ENCODE peak calls at places on chromosomes 7 and 10, in ten cellular contexts. O is stomach, G is heart left ventricle, A is breast epithelium, M is astrocyte, T is sigmoid colon, F is epithelial cell of esophagus, U is gastrocnemius medialis, I is left lung, P is fibroblast of mammary gland. R is an unnamed sample.

GRCh38 chr7:28191751-28192150 is 11.2 kb upstream of the JAZF1 start:
- DNase-seq in F (no peak), U (no peak), I (no peak), P (no peak), T (no peak), O (no peak), A (no peak), G (no peak), M (no peak), R (no peak)

GRCh38 chr7:150966002-150966401 is 12.1 kb downstream of the KCNH2 start:
- DNase-seq in M (no peak), P (no peak), T (no peak), O (no peak), G (peak), U (no peak), I (peak), F (no peak), A (no peak), R (no peak)

GRCh38 chr7:4833691-4834600 is 27.9 kb downstream of the PAPOLB start:
- DNase-seq in I (no peak), O (no peak), P (no peak), F (no peak), G (no peak), M (no peak), T (peak), U (no peak), A (no peak), R (no peak)

GRCh38 chr7:106029941-106030340 is 66.9 kb downstream of the CDHR3 start:
- DNase-seq in I (no peak), G (no peak), U (no peak), M (no peak), F (no peak), T (peak), A (no peak), P (no peak), O (no peak), R (no peak)

GRCh38 chr7:123367508-123368122 is 166.8 kb downstream of the IQUB start:
- DNase-seq in I (no peak), P (peak), A (no peak), G (no peak), U (no peak), M (no peak), O (no peak), T (no peak), F (peak), R (peak)

GRCh38 chr7:122556873-122557542 is 141.9 kb downstream of the RNF133 start:
- DNase-seq in A (no peak), P (no peak), T (no peak), I (no peak), F (no peak), M (no peak), G (no peak), U (no peak), O (no peak), R (no peak)

GRCh38 chr10:133102415-133103095 is 14.8 kb downstream of the ADGRA1 start:
- DNase-seq in P (no peak), O (no peak), A (no peak), F (no peak), M (no peak), G (no peak), U (no peak), I (peak), T (no peak), R (no peak)

GRCh38 chr7:135215180-135215579 is 3.9 kb upstream of the WDR91 start:
- DNase-seq in M (no peak), A (no peak), P (no peak), T (no peak), F (no peak), O (no peak), I (no peak), G (no peak), U (no peak), R (no peak)

GRCh38 chr10:69428138-69428537 is 11.4 kb upstream of the TACR2 start:
- DNase-seq in A (no peak), G (no peak), F (no peak), U (no peak), T (peak), I (no peak), M (no peak), O (no peak), P (no peak), R (no peak)

GRCh38 chr7:110612680-110613079 is 478.2 kb upstream of the LRRN3 start:
- DNase-seq in P (no peak), T (no peak), I (no peak), U (no peak), F (peak), A (no peak), G (no peak), O (no peak), M (no peak), R (no peak)

GRCh38 chr7:50156746-50157145 is 63.7 kb upstream of the ZPBP start:
- DNase-seq in F (no peak), T (no peak), A (no peak), G (no peak), O (no peak), P (no peak), U (no peak), I (no peak), M (no peak), R (no peak)

GRCh38 chr7:117350027-117350426 is 27.2 kb upstream of the WNT2 start:
- DNase-seq in T (no peak), F (no peak), O (no peak), U (no peak), I (no peak), A (no peak), P (no peak), G (no peak), M (no peak), R (no peak)

GRCh38 chr7:108434030-108434429 is 22.2 kb downstream of the NRCAM start:
- DNase-seq in F (no peak), O (no peak), M (no peak), G (no peak), U (no peak), I (no peak), A (no peak), P (no peak), T (no peak), R (no peak)

GRCh38 chr10:89348458-89348857 is 20.7 kb downstream of the IFIT3 start:
- DNase-seq in U (no peak), P (no peak), A (no peak), I (no peak), M (no peak), O (no peak), G (no peak), T (no peak), F (no peak), R (no peak)

GRCh38 chr7:15113752-15114151 is 211.2 kb upstream of the DGKB start:
- DNase-seq in I (no peak), U (no peak), A (no peak), O (no peak), M (no peak), F (peak), G (no peak), T (no peak), P (peak), R (no peak)

GRCh38 chr7:77727527-77727926 is 31.3 kb downstream of the RSBN1L start:
- DNase-seq in O (no peak), U (no peak), F (no peak), I (no peak), P (no peak), A (no peak), M (no peak), G (no peak), T (no peak), R (no peak)

GRCh38 chr7:100102950-100103840 is 1.8 kb downstream of the AP4M1 start:
- DNase-seq in G (no peak), T (no peak), U (no peak), O (no peak), F (no peak), M (peak), A (no peak), P (peak), I (no peak), R (no peak)

GRCh38 chr7:100101016-100101862 is at the start of the genes AP4M1 and MCM7:
- DNase-seq in P (peak), O (peak), I (peak), U (peak), T (peak), G (peak), F (peak), M (peak), A (peak), R (peak)

GRCh38 chr7:100100420-100101015 is 679 bp downstream of the MCM7 start:
- DNase-seq in F (peak), M (peak), G (peak), A (peak), I (peak), O (peak), U (peak), P (peak), T (peak), R (peak)

GRCh38 chr7:100098913-100099312 is 2.3 kb downstream of the MCM7 start:
- DNase-seq in F (no peak), T (no peak), M (no peak), I (no peak), A (no peak), G (no peak), O (no peak), U (no peak), P (no peak), R (no peak)

GRCh38 chr7:100099452-100099851 is 1.7 kb downstream of the MCM7 start:
- DNase-seq in I (no peak), M (no peak), G (no peak), P (no peak), T (no peak), U (no peak), F (peak), O (no peak), A (no peak), R (no peak)
- H3K4me3 ChIP-seq in I (peak), M (peak), G (peak), P (peak), T (peak), U (peak), F (peak), O (peak), A (peak), R (peak)

DNA sequence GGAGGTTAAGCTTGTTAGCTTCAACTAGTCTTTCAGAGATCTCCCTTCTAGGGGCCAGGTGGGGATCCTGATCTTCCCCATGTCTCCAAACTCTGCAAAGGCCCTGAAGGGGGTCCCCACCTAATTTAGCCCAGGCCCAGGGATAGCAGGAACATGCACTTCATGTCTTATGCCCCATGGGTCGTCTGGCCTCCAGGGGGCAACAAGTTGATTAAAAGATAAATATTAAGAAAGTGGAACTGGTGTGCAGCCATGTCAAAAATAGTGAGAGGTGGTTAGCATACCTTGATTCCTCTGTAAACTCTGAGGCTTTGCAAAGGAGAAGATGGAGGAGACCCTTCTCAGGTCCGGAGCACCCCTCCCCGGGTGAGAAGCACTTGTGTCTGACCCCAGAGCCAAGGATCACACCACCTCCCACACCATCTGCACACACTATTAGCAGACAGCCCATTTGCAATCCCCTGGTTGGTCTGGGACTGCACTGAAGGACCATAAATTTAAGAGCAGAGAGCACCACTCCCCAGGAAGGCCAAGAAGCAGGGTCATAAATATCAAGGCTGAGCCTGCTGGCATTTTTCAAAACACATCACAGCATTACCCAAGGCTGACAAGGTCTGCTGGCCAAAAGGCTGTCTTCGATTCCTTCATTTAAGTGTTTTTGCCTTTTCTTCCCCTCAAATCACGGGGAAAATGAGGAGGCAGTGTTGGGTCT is 44.2 kb upstream of the LRRC18 start:
- DNase-seq in M (no peak), U (no peak), G (no peak), F (no peak), O (no peak), I (no peak), T (no peak), P (peak), A (no peak), R (no peak)
- TF ChIP-seq CTCF in M (no peak), U (no peak), G (no peak), F (no peak), O (no peak), I (no peak), T (no peak), P (no peak), A (no peak), R (no peak)

DNA sequence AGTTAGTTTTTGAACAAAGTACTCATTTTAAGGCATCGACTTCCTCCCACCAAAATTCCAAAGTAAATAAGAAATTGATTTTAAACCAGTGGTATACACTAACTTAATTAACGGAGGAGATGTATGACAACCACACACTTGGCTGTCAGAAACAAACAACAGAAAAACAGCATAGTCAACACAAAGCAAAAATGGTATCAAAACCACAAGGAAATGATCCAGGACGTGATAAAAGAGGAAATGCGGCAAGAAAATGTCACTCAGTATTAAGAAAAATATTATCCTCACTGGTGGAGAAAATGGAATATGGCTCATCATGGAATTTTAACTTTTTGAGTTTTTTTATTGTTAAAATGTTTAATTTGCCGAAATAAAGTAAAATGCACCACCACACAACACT is 17.5 kb downstream of the KIAA1549 start:
- DNase-seq in G (no peak), P (no peak), U (no peak), A (no peak), I (no peak), M (no peak), T (no peak), F (no peak), O (no peak), R (no peak)
- H3K4me3 ChIP-seq in G (no peak), P (no peak), U (no peak), A (no peak), I (no peak), M (no peak), T (no peak), F (no peak), O (no peak), R (no peak)

DNA sequence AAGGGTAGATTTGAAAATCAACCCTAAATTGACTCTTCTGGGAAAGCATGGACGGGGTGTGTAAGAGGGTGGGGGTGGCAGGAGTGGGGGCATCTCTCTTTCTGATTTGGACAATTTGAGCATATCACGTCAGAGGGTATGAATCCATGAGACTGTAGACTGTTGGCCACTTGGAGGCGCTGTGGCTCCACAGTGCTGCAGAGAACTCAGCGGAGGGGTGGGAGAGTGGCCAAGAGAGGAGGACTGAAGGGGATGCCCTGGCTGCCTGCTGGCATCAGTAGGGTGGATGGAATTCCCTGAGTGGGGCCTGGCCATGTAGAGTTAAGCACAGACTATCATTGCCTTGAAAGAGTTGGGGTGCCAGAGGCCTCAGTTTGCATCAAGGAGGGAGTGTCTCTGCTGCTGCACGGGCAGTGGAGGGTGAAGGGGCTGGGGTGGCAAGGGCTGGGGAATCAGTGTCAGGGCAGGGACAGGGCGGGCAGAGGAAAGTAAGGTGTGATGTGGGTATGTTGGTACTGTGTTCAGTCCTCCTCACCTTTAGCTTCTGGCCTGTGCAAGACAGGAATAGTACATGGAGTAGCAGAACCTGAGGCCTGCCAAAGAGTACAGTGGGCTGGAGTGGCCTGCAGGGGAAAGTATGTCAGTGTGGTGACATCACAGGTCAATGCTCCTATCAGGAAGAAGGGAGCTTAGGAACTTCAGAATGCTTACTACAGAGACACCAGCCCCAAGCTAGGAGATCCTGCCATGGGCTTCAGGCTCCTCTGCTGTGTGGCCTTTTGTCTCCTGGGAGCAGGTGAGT is 133.5 kb upstream of the PRSS58 start:
- DNase-seq in P (no peak), U (no peak), G (no peak), M (no peak), F (no peak), O (no peak), A (no peak), I (no peak), T (no peak), R (no peak)
- TF ChIP-seq CTCF in P (peak), U (peak), G (no peak), M (peak), F (peak), O (no peak), A (no peak), I (no peak), T (no peak), R (peak)

GRCh38 chr7:18387191-18387720 is 108.3 kb upstream of the HDAC9 start:
- DNase-seq in T (no peak), I (no peak), A (no peak), G (no peak), P (no peak), F (no peak), M (no peak), U (no peak), O (no peak), R (no peak)

GRCh38 chr7:18378989-18379605 is 116.5 kb upstream of the HDAC9 start:
- DNase-seq in G (no peak), A (no peak), P (no peak), O (no peak), M (no peak), U (no peak), F (no peak), I (no peak), T (no peak), R (no peak)

GRCh38 chr7:18386590-18386989 is 109.0 kb upstream of the HDAC9 start:
- DNase-seq in M (no peak), P (no peak), G (no peak), O (no peak), A (no peak), I (no peak), T (no peak), U (no peak), F (no peak), R (no peak)

GRCh38 chr7:18390523-18390907 is 105.0 kb upstream of the HDAC9 start:
- DNase-seq in A (no peak), T (no peak), O (no peak), P (no peak), G (no peak), I (no peak), F (no peak), M (no peak), U (no peak), R (no peak)

GRCh38 chr7:18384491-18385143 is 110.9 kb upstream of the HDAC9 start:
- DNase-seq in G (no peak), A (no peak), O (no peak), M (peak), T (no peak), I (no peak), U (no peak), P (no peak), F (no peak), R (no peak)
- H3K4me3 ChIP-seq in G (no peak), A (no peak), O (no peak), M (no peak), T (no peak), I (no peak), U (no peak), P (no peak), F (no peak), R (no peak)

GRCh38 chr10:16314259-16314658 is 122.6 kb upstream of the PTER start:
- DNase-seq in F (peak), A (no peak), I (no peak), O (no peak), T (no peak), P (no peak), G (no peak), U (no peak), M (no peak), R (no peak)
- TF ChIP-seq CTCF in F (no peak), A (no peak), I (no peak), O (no peak), T (no peak), P (no peak), G (no peak), U (no peak), M (no peak), R (no peak)

DNA sequence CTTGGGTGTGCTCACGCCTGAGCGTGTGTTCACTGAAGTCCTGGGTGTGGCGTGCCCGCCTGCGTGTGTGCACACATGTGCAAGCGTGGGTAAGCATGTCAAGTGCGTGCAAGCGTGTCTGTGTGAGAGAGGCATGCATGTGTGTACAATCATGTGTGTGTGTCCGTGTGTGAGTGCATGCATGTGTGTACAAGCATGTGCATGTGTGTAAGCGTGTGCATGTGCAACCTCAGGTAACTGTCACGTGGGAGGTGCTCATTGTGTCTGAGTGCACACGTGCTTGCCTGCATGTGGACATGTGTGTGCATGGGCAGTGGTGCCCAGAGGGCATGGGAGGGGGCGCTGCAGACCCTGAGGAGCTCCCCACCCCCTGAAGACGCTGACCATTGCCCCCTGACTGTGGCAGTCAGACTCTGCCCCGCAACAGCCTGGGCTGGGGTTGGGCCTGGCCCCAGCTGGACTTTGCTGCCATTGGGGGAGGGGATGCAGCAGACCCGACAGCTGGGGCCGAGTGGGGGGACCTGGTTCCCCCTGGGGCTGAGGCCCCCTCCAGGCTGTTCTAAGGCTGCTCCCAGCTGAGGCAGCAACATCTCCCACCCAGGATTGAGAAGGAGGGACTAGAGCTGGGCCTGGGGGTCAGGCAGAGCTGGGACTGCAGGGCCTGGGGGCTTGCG is 88.1 kb downstream of the UNCX start:
- DNase-seq in O (no peak), A (no peak), T (peak), I (peak), P (no peak), U (no peak), F (no peak), M (no peak), G (no peak), R (no peak)
- H3K4me3 ChIP-seq in O (no peak), A (no peak), T (no peak), I (no peak), P (no peak), U (no peak), F (no peak), M (no peak), G (no peak), R (no peak)

R was measured in HFF-Myc.